ENCODE peak calls at places on chromosomes 11 and 22, in six cellular contexts. L is GM19239; U is NCI-H524 treated with DMSO at 0.1 percent for 48 hours; N is activated T-helper 2 cell treated with anti-CD3 and anti-CD28 coated beads, Interferon-gamma antibody, Interleukin-2, Interleukin-4, amounts not matched to agents 10 μg/mL and 5 μg/mL and 100 μg/mL, durations not matched to agents 14 hours and 24 hours and 36 hours; K is progenitor cell of endocrine pancreas; X is ELR. W is an unnamed sample.

GRCh38 chr11:17273668-17274321 is 2.7 kb upstream of the NUCB2 start:
- DNase-seq in K (no peak), X (no peak), L (no peak), U (no peak), N (no peak), W (no peak)

GRCh38 chr11:72787262-72788104 is 6.4 kb downstream of the STARD10 start:
- DNase-seq in K (peak), N (no peak), L (peak), X (peak), U (peak), W (no peak)

GRCh38 chr11:113698515-113698914 is 7.6 kb downstream of the TMPRSS5 start:
- DNase-seq in K (no peak), U (peak), N (no peak), X (no peak), L (no peak), W (peak)

GRCh38 chr11:100576044-100577021 is 110.8 kb upstream of the ARHGAP42 start:
- DNase-seq in K (no peak), U (peak), X (peak), L (peak), N (no peak), W (peak)

GRCh38 chr11:370087-370941 is 1.0 kb downstream of the B4GALNT4 start:
- DNase-seq in X (no peak), K (no peak), U (no peak), N (no peak), L (peak), W (no peak)

GRCh38 chr22:39185601-39186012 is 33.1 kb upstream of the CBX7 start:
- DNase-seq in K (no peak), N (no peak), L (no peak), X (peak), U (no peak), W (no peak)

GRCh38 chr22:34160117-34160758 is 240.0 kb upstream of the LARGE1 start:
- DNase-seq in N (no peak), X (no peak), K (no peak), L (no peak), U (no peak), W (no peak)

GRCh38 chr22:48581821-48582469 is 1245.7 kb downstream of the BRD1 start:
- DNase-seq in X (no peak), N (no peak), U (no peak), K (no peak), L (no peak), W (no peak)

GRCh38 chr11:55658031-55658573 is 3.9 kb upstream of the OR4C6 start:
- DNase-seq in N (no peak), U (no peak), L (no peak), K (no peak), X (no peak), W (no peak)

GRCh38 chr11:39442177-39442576 is 2017.3 kb downstream of the LRRC4C start:
- DNase-seq in X (no peak), U (no peak), L (no peak), N (no peak), K (no peak), W (no peak)

GRCh38 chr22:23161574-23161973 is 16.3 kb downstream of the RAB36 start:
- DNase-seq in L (no peak), U (no peak), X (no peak), N (no peak), K (no peak), W (no peak)

GRCh38 chr11:131195801-131196517 is 174.5 kb upstream of the NTM start:
- DNase-seq in X (no peak), N (no peak), U (peak), K (no peak), L (no peak), W (peak)

W was measured in DMS 273 treated with DMSO at 0.1 percent for 48 hours.